ENCODE peak calls at places on chromosomes 2 and 18, in six cellular contexts. V, U, I, H, M and W are unnamed samples.

GRCh38 chr2:10372195-10372861 is 69.6 kb downstream of the HPCAL1 start:
- DNase-seq in V (no peak), U (no peak), I (no peak), H (no peak), M (no peak), W (no peak)

GRCh38 chr2:9311488-9311887 is 104.9 kb downstream of the ASAP2 start:
- DNase-seq in V (peak; percentile 86), U (no peak), I (peak; percentile 90), H (peak; percentile 68), M (no peak), W (no peak)

GRCh38 chr2:224775638-224776037 is 59.5 kb upstream of the CCDC195 start:
- DNase-seq in V (no peak), U (no peak), I (no peak), H (peak; percentile 72), M (peak; percentile 57), W (no peak)

GRCh38 chr2:181682795-181683517 is 2.6 kb upstream of the NEUROD1 start:
- DNase-seq in V (no peak), U (no peak), I (no peak), H (no peak), M (no peak), W (no peak)

GRCh38 chr2:216142540-216142939 is 33.4 kb downstream of the XRCC5 start:
- DNase-seq in V (no peak), U (no peak), I (peak; percentile 77), H (no peak), M (no peak), W (no peak)

GRCh38 chr2:36951574-36951973 is 14.8 kb downstream of the STRN start:
- DNase-seq in V (peak; percentile 56), U (no peak), I (no peak), H (no peak), M (no peak), W (no peak)

GRCh38 chr2:31660812-31661335 is 80.1 kb upstream of the SRD5A2 start:
- DNase-seq in V (no peak), U (no peak), I (no peak), H (no peak), M (no peak), W (no peak)

GRCh38 chr18:68376931-68377330 is 338.0 kb downstream of the TMX3 start:
- DNase-seq in V (no peak), U (no peak), I (no peak), H (no peak), M (no peak), W (no peak)

GRCh38 chr2:1586946-1587840 is 157.1 kb downstream of the PXDN start:
- DNase-seq in V (no peak), U (no peak), I (no peak), H (no peak), M (no peak), W (no peak)

GRCh38 chr2:97267411-97268074 is 154.6 kb downstream of the ANKRD36 start:
- DNase-seq in V (peak; percentile 51), U (no peak), I (no peak), H (peak; percentile 53), M (peak; percentile 42), W (peak; percentile 84)

GRCh38 chr2:240404174-240404852 is 31.1 kb upstream of the GPC1 start:
- DNase-seq in V (no peak), U (no peak), I (no peak), H (peak; percentile 27), M (no peak), W (peak; percentile 63)

GRCh38 chr2:191521608-191522208 is 156.2 kb upstream of the NABP1 start:
- DNase-seq in V (no peak), U (no peak), I (peak; percentile 54), H (no peak), M (no peak), W (no peak)

GRCh38 chr2:45790157-45790723 is 138.8 kb downstream of the PRKCE start:
- DNase-seq in V (no peak), U (no peak), I (no peak), H (no peak), M (no peak), W (no peak)

GRCh38 chr2:10495311-10495987 is 47.3 kb upstream of the ODC1 start:
- DNase-seq in V (no peak), U (no peak), I (no peak), H (peak; percentile 23), M (no peak), W (peak; percentile 77)

GRCh38 chr18:75489493-75490190 is 62.1 kb upstream of the SMIM21 start:
- DNase-seq in V (no peak), U (no peak), I (peak; percentile 84), H (no peak), M (no peak), W (no peak)

GRCh38 chr2:194765723-194766122 is 891.3 kb upstream of the SLC39A10 start:
- DNase-seq in V (peak; percentile 5), U (no peak), I (no peak), H (no peak), M (no peak), W (no peak)

GRCh38 chr2:173086518-173087213 is 11.0 kb downstream of the MAP3K20 start:
- DNase-seq in V (no peak), U (no peak), I (peak; percentile 24), H (no peak), M (peak; percentile 52), W (no peak)

GRCh38 chr2:99072556-99072955 is 69.0 kb upstream of the C2orf15 start:
- DNase-seq in V (no peak), U (no peak), I (no peak), H (no peak), M (no peak), W (no peak)

GRCh38 chr2:100038019-100038418 is 104.4 kb downstream of the AFF3 start:
- DNase-seq in V (no peak), U (no peak), I (no peak), H (no peak), M (no peak), W (no peak)

GRCh38 chr2:164897521-164898260 is 56.1 kb upstream of the COBLL1 start:
- DNase-seq in V (no peak), U (no peak), I (no peak), H (no peak), M (no peak), W (no peak)